ENCODE peak calls at places on chromosomes 16 and 17, in ten cellular contexts. One of them, this sample, is unnamed.

GRCh38 chr16:19432429-19432828 is 14.7 kb downstream of the TMC5 start:
- DNase-seq in GM04503: no peak
- DNase-seq in T-helper 1 cell: no peak
- DNase-seq in AG20443: no peak
- DNase-seq in cardiac fibroblast: no peak
- DNase-seq in GM10248: no peak
- DNase-seq in progenitor cell of endocrine pancreas: no peak
- DNase-seq in GM13977: no peak
- DNase-seq in GM23248: no peak
- DNase-seq in NCI-H2081: peak
- DNase-seq in this sample: no peak

GRCh38 chr17:72116692-72117469 is 3.9 kb upstream of the SOX9 start:
- DNase-seq in GM13977: no peak
- DNase-seq in cardiac fibroblast: peak
- DNase-seq in GM04503: no peak
- DNase-seq in T-helper 1 cell: no peak
- DNase-seq in NCI-H2081: no peak
- DNase-seq in GM23248: no peak
- DNase-seq in GM10248: no peak
- DNase-seq in AG20443: peak
- DNase-seq in progenitor cell of endocrine pancreas: no peak
- DNase-seq in this sample: no peak

GRCh38 chr16:1715220-1715619 is 9.2 kb downstream of the MAPK8IP3 start:
- DNase-seq in GM13977: no peak
- DNase-seq in GM23248: no peak
- DNase-seq in cardiac fibroblast: no peak
- DNase-seq in GM04503: no peak
- DNase-seq in progenitor cell of endocrine pancreas: no peak
- DNase-seq in NCI-H2081: no peak
- DNase-seq in T-helper 1 cell: no peak
- DNase-seq in AG20443: no peak
- DNase-seq in GM10248: no peak
- DNase-seq in this sample: no peak

GRCh38 chr17:48276776-48277175 is 153.2 kb downstream of the SKAP1 start:
- DNase-seq in GM13977: no peak
- DNase-seq in progenitor cell of endocrine pancreas: no peak
- DNase-seq in T-helper 1 cell: no peak
- DNase-seq in GM10248: no peak
- DNase-seq in NCI-H2081: no peak
- DNase-seq in cardiac fibroblast: no peak
- DNase-seq in GM04503: no peak
- DNase-seq in GM23248: no peak
- DNase-seq in AG20443: no peak
- DNase-seq in this sample: no peak

GRCh38 chr16:69270395-69270794 is 40.8 kb upstream of the VPS4A start:
- DNase-seq in GM23248: no peak
- DNase-seq in GM10248: no peak
- DNase-seq in cardiac fibroblast: peak
- DNase-seq in progenitor cell of endocrine pancreas: no peak
- DNase-seq in GM04503: no peak
- DNase-seq in T-helper 1 cell: no peak
- DNase-seq in AG20443: no peak
- DNase-seq in NCI-H2081: no peak
- DNase-seq in GM13977: no peak
- DNase-seq in this sample: no peak

GRCh38 chr16:12415072-12415471 is 388.6 kb downstream of the CPPED1 start:
- DNase-seq in AG20443: no peak
- DNase-seq in progenitor cell of endocrine pancreas: no peak
- DNase-seq in T-helper 1 cell: no peak
- DNase-seq in GM23248: no peak
- DNase-seq in cardiac fibroblast: no peak
- DNase-seq in GM04503: no peak
- DNase-seq in GM10248: no peak
- DNase-seq in GM13977: no peak
- DNase-seq in NCI-H2081: no peak
- DNase-seq in this sample: no peak

GRCh38 chr17:14052886-14053615 is 16.3 kb upstream of the COX10 start:
- DNase-seq in cardiac fibroblast: peak
- DNase-seq in GM13977: no peak
- DNase-seq in GM04503: no peak
- DNase-seq in NCI-H2081: no peak
- DNase-seq in GM23248: peak
- DNase-seq in T-helper 1 cell: no peak
- DNase-seq in AG20443: no peak
- DNase-seq in progenitor cell of endocrine pancreas: no peak
- DNase-seq in GM10248: no peak
- DNase-seq in this sample: no peak

GRCh38 chr16:78770353-78771091 is 671.1 kb downstream of the WWOX start:
- DNase-seq in progenitor cell of endocrine pancreas: peak
- DNase-seq in AG20443: peak
- DNase-seq in NCI-H2081: peak
- DNase-seq in cardiac fibroblast: peak
- DNase-seq in GM23248: peak
- DNase-seq in T-helper 1 cell: peak
- DNase-seq in GM04503: no peak
- DNase-seq in GM10248: peak
- DNase-seq in GM13977: peak
- DNase-seq in this sample: peak

GRCh38 chr17:8872036-8872704 is 4.7 kb upstream of the PIK3R6 start:
- DNase-seq in T-helper 1 cell: no peak
- DNase-seq in GM10248: no peak
- DNase-seq in GM13977: no peak
- DNase-seq in GM04503: no peak
- DNase-seq in NCI-H2081: no peak
- DNase-seq in AG20443: no peak
- DNase-seq in cardiac fibroblast: no peak
- DNase-seq in progenitor cell of endocrine pancreas: no peak
- DNase-seq in GM23248: no peak
- DNase-seq in this sample: no peak

GRCh38 chr16:84555418-84556196 is 51.1 kb upstream of the MEAK7 start:
- DNase-seq in AG20443: no peak
- DNase-seq in GM10248: no peak
- DNase-seq in progenitor cell of endocrine pancreas: no peak
- DNase-seq in GM13977: no peak
- DNase-seq in GM04503: no peak
- DNase-seq in T-helper 1 cell: no peak
- DNase-seq in cardiac fibroblast: no peak
- DNase-seq in GM23248: no peak
- DNase-seq in NCI-H2081: no peak
- DNase-seq in this sample: no peak

GRCh38 chr16:674214-674881 is 1.1 kb upstream of the RHBDL1 start:
- DNase-seq in T-helper 1 cell: no peak
- DNase-seq in progenitor cell of endocrine pancreas: no peak
- DNase-seq in NCI-H2081: no peak
- DNase-seq in GM04503: no peak
- DNase-seq in GM10248: no peak
- DNase-seq in cardiac fibroblast: no peak
- DNase-seq in AG20443: no peak
- DNase-seq in GM23248: no peak
- DNase-seq in GM13977: no peak
- DNase-seq in this sample: no peak

GRCh38 chr17:4599505-4600281 is 15.4 kb downstream of the SMTNL2 start:
- DNase-seq in AG20443: no peak
- DNase-seq in progenitor cell of endocrine pancreas: no peak
- DNase-seq in T-helper 1 cell: no peak
- DNase-seq in cardiac fibroblast: peak
- DNase-seq in GM23248: no peak
- DNase-seq in GM04503: no peak
- DNase-seq in GM10248: no peak
- DNase-seq in GM13977: no peak
- DNase-seq in NCI-H2081: peak
- DNase-seq in this sample: no peak

GRCh38 chr16:15607700-15608396 is 35.1 kb downstream of the MARF1 start:
- DNase-seq in GM13977: no peak
- DNase-seq in T-helper 1 cell: no peak
- DNase-seq in AG20443: no peak
- DNase-seq in GM04503: no peak
- DNase-seq in GM23248: peak
- DNase-seq in NCI-H2081: no peak
- DNase-seq in progenitor cell of endocrine pancreas: no peak
- DNase-seq in cardiac fibroblast: peak
- DNase-seq in GM10248: no peak
- DNase-seq in this sample: no peak

GRCh38 chr17:66636111-66636510 is 198.8 kb upstream of the CACNG5 start:
- DNase-seq in cardiac fibroblast: peak
- DNase-seq in progenitor cell of endocrine pancreas: no peak
- DNase-seq in GM10248: no peak
- DNase-seq in GM13977: no peak
- DNase-seq in GM23248: peak
- DNase-seq in GM04503: peak
- DNase-seq in AG20443: peak
- DNase-seq in NCI-H2081: no peak
- DNase-seq in T-helper 1 cell: no peak
- DNase-seq in this sample: no peak

GRCh38 chr17:2238432-2239169 is 65.0 kb downstream of the SMG6 start:
- DNase-seq in GM04503: no peak
- DNase-seq in AG20443: peak
- DNase-seq in GM10248: peak
- DNase-seq in progenitor cell of endocrine pancreas: no peak
- DNase-seq in GM13977: peak
- DNase-seq in cardiac fibroblast: no peak
- DNase-seq in T-helper 1 cell: no peak
- DNase-seq in GM23248: peak
- DNase-seq in NCI-H2081: no peak
- DNase-seq in this sample: no peak

GRCh38 chr16:8730335-8730915 is 56.0 kb downstream of the ABAT start:
- DNase-seq in cardiac fibroblast: no peak
- DNase-seq in AG20443: no peak
- DNase-seq in progenitor cell of endocrine pancreas: no peak
- DNase-seq in GM04503: no peak
- DNase-seq in GM13977: no peak
- DNase-seq in T-helper 1 cell: no peak
- DNase-seq in NCI-H2081: no peak
- DNase-seq in GM23248: no peak
- DNase-seq in GM10248: no peak
- DNase-seq in this sample: no peak

GRCh38 chr17:78357687-78358537 is 2.0 kb downstream of the SOCS3 start:
- DNase-seq in NCI-H2081: no peak
- DNase-seq in GM23248: peak
- DNase-seq in AG20443: no peak
- DNase-seq in GM10248: no peak
- DNase-seq in progenitor cell of endocrine pancreas: no peak
- DNase-seq in GM13977: no peak
- DNase-seq in T-helper 1 cell: no peak
- DNase-seq in cardiac fibroblast: peak
- DNase-seq in GM04503: no peak
- DNase-seq in this sample: no peak

GRCh38 chr17:82902972-82903874 is 63.4 kb upstream of the ZNF750 start:
- DNase-seq in progenitor cell of endocrine pancreas: no peak
- DNase-seq in NCI-H2081: no peak
- DNase-seq in GM04503: no peak
- DNase-seq in cardiac fibroblast: no peak
- DNase-seq in GM10248: no peak
- DNase-seq in GM13977: no peak
- DNase-seq in AG20443: no peak
- DNase-seq in T-helper 1 cell: no peak
- DNase-seq in GM23248: no peak
- DNase-seq in this sample: no peak

GRCh38 chr16:18050777-18051176 is 285.8 kb downstream of the NPIPA8 start:
- DNase-seq in GM13977: no peak
- DNase-seq in GM04503: no peak
- DNase-seq in cardiac fibroblast: no peak
- DNase-seq in AG20443: no peak
- DNase-seq in GM23248: no peak
- DNase-seq in NCI-H2081: no peak
- DNase-seq in T-helper 1 cell: no peak
- DNase-seq in GM10248: no peak
- DNase-seq in progenitor cell of endocrine pancreas: no peak
- DNase-seq in this sample: no peak

GRCh38 chr17:57880086-57880456 is 30.2 kb upstream of the MRPS23 start:
- DNase-seq in cardiac fibroblast: no peak
- DNase-seq in GM13977: no peak
- DNase-seq in GM23248: no peak
- DNase-seq in progenitor cell of endocrine pancreas: no peak
- DNase-seq in NCI-H2081: no peak
- DNase-seq in AG20443: no peak
- DNase-seq in GM04503: no peak
- DNase-seq in T-helper 1 cell: no peak
- DNase-seq in GM10248: no peak
- DNase-seq in this sample: no peak

GRCh38 chr17:73462830-73463229 is 151.0 kb upstream of the CDC42EP4 start:
- DNase-seq in GM04503: no peak
- DNase-seq in GM23248: no peak
- DNase-seq in T-helper 1 cell: no peak
- DNase-seq in GM13977: no peak
- DNase-seq in cardiac fibroblast: no peak
- DNase-seq in GM10248: no peak
- DNase-seq in NCI-H2081: peak
- DNase-seq in progenitor cell of endocrine pancreas: no peak
- DNase-seq in AG20443: no peak
- DNase-seq in this sample: no peak

GRCh38 chr17:42484304-42484703 is 25.6 kb downstream of the ATP6V0A1 start:
- DNase-seq in T-helper 1 cell: peak
- DNase-seq in GM04503: no peak
- DNase-seq in GM10248: no peak
- DNase-seq in GM23248: no peak
- DNase-seq in progenitor cell of endocrine pancreas: no peak
- DNase-seq in GM13977: no peak
- DNase-seq in AG20443: no peak
- DNase-seq in cardiac fibroblast: no peak
- DNase-seq in NCI-H2081: no peak
- DNase-seq in this sample: no peak

GRCh38 chr16:84554627-84555328 is 50.3 kb upstream of the MEAK7 start:
- DNase-seq in progenitor cell of endocrine pancreas: no peak
- DNase-seq in GM10248: no peak
- DNase-seq in GM04503: no peak
- DNase-seq in GM13977: no peak
- DNase-seq in AG20443: no peak
- DNase-seq in NCI-H2081: no peak
- DNase-seq in T-helper 1 cell: no peak
- DNase-seq in cardiac fibroblast: no peak
- DNase-seq in GM23248: no peak
- DNase-seq in this sample: no peak

GRCh38 chr16:67509016-67509415 is 19.6 kb upstream of the RIPOR1 start:
- DNase-seq in cardiac fibroblast: no peak
- DNase-seq in AG20443: no peak
- DNase-seq in NCI-H2081: no peak
- DNase-seq in progenitor cell of endocrine pancreas: no peak
- DNase-seq in GM13977: no peak
- DNase-seq in GM10248: no peak
- DNase-seq in GM23248: no peak
- DNase-seq in GM04503: no peak
- DNase-seq in T-helper 1 cell: no peak
- DNase-seq in this sample: no peak

GRCh38 chr17:72613411-72614292 is 478.8 kb downstream of the SLC39A11 start:
- DNase-seq in AG20443: peak
- DNase-seq in GM10248: no peak
- DNase-seq in progenitor cell of endocrine pancreas: no peak
- DNase-seq in GM13977: no peak
- DNase-seq in GM23248: peak
- DNase-seq in T-helper 1 cell: no peak
- DNase-seq in GM04503: peak
- DNase-seq in NCI-H2081: no peak
- DNase-seq in cardiac fibroblast: peak
- DNase-seq in this sample: no peak

GRCh38 chr16:89164436-89164835 is 7.1 kb upstream of the CDH15 start:
- DNase-seq in GM13977: no peak
- DNase-seq in cardiac fibroblast: no peak
- DNase-seq in AG20443: no peak
- DNase-seq in GM23248: no peak
- DNase-seq in GM04503: no peak
- DNase-seq in NCI-H2081: no peak
- DNase-seq in GM10248: no peak
- DNase-seq in progenitor cell of endocrine pancreas: no peak
- DNase-seq in T-helper 1 cell: no peak
- DNase-seq in this sample: no peak

GRCh38 chr17:76562734-76563148 is 22.9 kb downstream of the PRCD start:
- DNase-seq in cardiac fibroblast: peak
- DNase-seq in GM10248: no peak
- DNase-seq in GM23248: peak
- DNase-seq in AG20443: peak
- DNase-seq in progenitor cell of endocrine pancreas: no peak
- DNase-seq in T-helper 1 cell: no peak
- DNase-seq in GM04503: peak
- DNase-seq in GM13977: no peak
- DNase-seq in NCI-H2081: no peak
- DNase-seq in this sample: peak

GRCh38 chr17:5492970-5493369 is 6.6 kb downstream of the MIS12 start:
- DNase-seq in T-helper 1 cell: no peak
- DNase-seq in cardiac fibroblast: no peak
- DNase-seq in AG20443: no peak
- DNase-seq in GM13977: no peak
- DNase-seq in GM10248: no peak
- DNase-seq in GM23248: no peak
- DNase-seq in GM04503: no peak
- DNase-seq in progenitor cell of endocrine pancreas: no peak
- DNase-seq in NCI-H2081: no peak
- DNase-seq in this sample: no peak

This sample was measured in hepatic stellate cell.